ENCODE peak calls at places on chromosomes 11 and 22, in eight cellular contexts. H is CD8-positive, alpha-beta T cell; Y is prostate gland; L is coronary artery; U is AG04449; A is heart left ventricle; R is BJ; M is heart right ventricle. D is an unnamed sample.

GRCh38 chr11:17171342-17171741 is 36.4 kb downstream of the PIK3C2A start:
- DNase-seq in H (no peak), A (no peak), M (no peak), R (peak), L (no peak), Y (no peak), U (peak), D (no peak)

GRCh38 chr11:76266269-76266668 is 60.0 kb upstream of the WNT11 start:
- DNase-seq in Y (no peak), H (no peak), A (no peak), L (no peak), M (no peak), U (peak), R (peak), D (peak)

GRCh38 chr11:82718307-82718706 is 15.4 kb downstream of the FAM181B start:
- DNase-seq in U (peak), M (no peak), Y (no peak), R (peak), A (no peak), L (no peak), H (no peak), D (no peak)

GRCh38 chr11:14345668-14346067 is 13.3 kb downstream of the RRAS2 start:
- DNase-seq in R (no peak), U (no peak), Y (no peak), A (no peak), H (no peak), L (no peak), M (no peak), D (no peak)

GRCh38 chr11:115348404-115348803 is 155.8 kb downstream of the CADM1 start:
- DNase-seq in A (no peak), Y (no peak), U (no peak), H (no peak), L (no peak), R (no peak), M (no peak), D (no peak)

GRCh38 chr11:12640926-12641849 is 33.0 kb upstream of the TEAD1 start:
- DNase-seq in R (no peak), Y (no peak), M (no peak), H (no peak), A (no peak), L (no peak), U (no peak), D (no peak)

GRCh38 chr11:72807021-72807693 is 7.1 kb upstream of the ATG16L2 start:
- DNase-seq in A (no peak), H (no peak), R (no peak), Y (no peak), U (no peak), L (no peak), M (no peak), D (no peak)

GRCh38 chr11:36996795-36997194 is 398.8 kb upstream of the RAG2 start:
- DNase-seq in Y (no peak), H (no peak), A (no peak), M (no peak), L (no peak), R (no peak), U (no peak), D (no peak)

GRCh38 chr11:119983240-119983732 is 154.6 kb downstream of the TRIM29 start:
- DNase-seq in Y (no peak), A (no peak), R (no peak), U (no peak), M (no peak), H (no peak), L (no peak), D (no peak)

GRCh38 chr22:49102367-49102766 is 725.3 kb downstream of the BRD1 start:
- DNase-seq in R (no peak), H (no peak), Y (no peak), M (no peak), L (no peak), U (no peak), A (no peak), D (peak)

GRCh38 chr11:36509265-36509664 is 807 bp downstream of the TRAF6 start:
- DNase-seq in A (no peak), H (no peak), L (no peak), Y (no peak), M (no peak), R (no peak), U (no peak), D (no peak)

GRCh38 chr11:73883856-73884255 is 7.1 kb downstream of the PAAF1 start:
- DNase-seq in H (no peak), R (no peak), L (no peak), A (no peak), Y (no peak), M (no peak), U (no peak), D (no peak)

GRCh38 chr11:96361778-96362177 is 18.8 kb upstream of the MAML2 start:
- DNase-seq in A (no peak), H (no peak), M (no peak), U (no peak), L (no peak), R (no peak), Y (no peak), D (no peak)

GRCh38 chr22:27952779-27953178 is 33.7 kb upstream of the PITPNB start:
- DNase-seq in M (no peak), L (no peak), Y (no peak), A (no peak), U (no peak), H (no peak), R (no peak), D (no peak)

GRCh38 chr22:39026509-39027150 is 5.7 kb downstream of the APOBEC3D start:
- DNase-seq in U (no peak), M (no peak), H (no peak), Y (no peak), A (no peak), R (no peak), L (no peak), D (no peak)

GRCh38 chr22:25759825-25760231 is 17.8 kb downstream of the MYO18B start:
- DNase-seq in R (peak), M (no peak), Y (no peak), L (no peak), A (no peak), U (peak), H (no peak), D (no peak)

GRCh38 chr11:118144301-118144701 is 8.3 kb downstream of the SCN4B start:
- DNase-seq in U (no peak), L (no peak), A (peak), R (no peak), H (no peak), Y (no peak), M (no peak), D (no peak)
- H3K4me3 ChIP-seq in U (no peak), L (no peak), A (no peak), R (no peak), H (no peak), Y (no peak), M (peak), D (no peak)

GRCh38 chr11:405976-406795 is 8.6 kb downstream of the SIGIRR start:
- DNase-seq in H (peak), M (no peak), L (no peak), A (peak), Y (no peak), U (no peak), R (no peak), D (peak)
- H3K4me3 ChIP-seq in H (no peak), M (peak), L (peak), A (peak), Y (peak), U (peak), R (peak), D (peak)

GRCh38 chr11:130613396-130613795 is 165.0 kb downstream of the ADAMTS15 start:
- DNase-seq in U (no peak), A (no peak), Y (no peak), R (no peak), H (no peak), L (peak), M (no peak), D (no peak)
- H3K4me3 ChIP-seq in U (no peak), A (no peak), Y (no peak), R (no peak), H (no peak), L (no peak), M (no peak), D (no peak)

DNA sequence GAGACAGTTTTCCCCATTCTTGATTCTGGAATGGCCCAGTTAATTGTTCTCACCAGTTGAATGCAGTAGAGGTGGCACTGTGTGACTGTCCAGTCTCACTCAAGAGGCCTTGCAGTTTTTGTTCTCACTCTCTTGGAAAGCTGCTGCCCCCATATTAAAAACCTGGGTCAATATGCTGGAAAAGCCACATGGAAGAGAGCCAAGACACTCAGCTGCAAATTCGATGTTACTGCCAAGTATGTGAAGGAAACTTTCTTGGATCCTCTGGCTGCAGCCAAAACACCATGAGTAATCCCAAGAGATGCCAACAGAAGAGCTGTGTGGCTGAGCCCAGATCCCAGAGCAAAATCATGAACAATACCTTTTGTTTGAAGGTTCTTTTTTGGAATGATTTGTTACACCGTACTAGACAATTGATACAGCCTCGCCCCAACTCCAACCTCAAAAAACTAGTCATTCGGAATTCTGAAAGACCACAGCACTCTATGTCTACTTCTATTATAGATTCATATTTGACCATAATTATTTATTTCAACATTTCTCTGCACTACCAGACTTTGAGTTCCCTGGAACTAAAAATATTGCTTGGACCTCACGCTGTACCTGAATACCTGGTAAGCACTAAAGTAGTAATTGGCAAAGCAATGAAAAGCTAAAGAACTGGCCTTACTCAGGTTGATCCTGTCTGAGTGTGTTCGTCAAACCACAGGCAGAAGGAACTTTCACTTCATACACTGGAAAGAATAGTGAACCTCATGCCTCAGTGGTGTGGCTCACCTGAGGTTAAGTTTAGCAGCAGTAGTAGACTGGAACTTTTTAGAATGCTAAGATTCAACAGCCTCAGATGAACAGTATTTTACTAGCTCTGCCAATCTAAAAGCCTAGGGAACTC is 378.8 kb downstream of the ETS1 start:
- DNase-seq in Y (peak), U (peak), L (no peak), H (no peak), A (peak), R (peak), M (no peak), D (peak)
- H3K4me3 ChIP-seq in Y (no peak), U (no peak), L (no peak), H (no peak), A (no peak), R (no peak), M (no peak), D (no peak)

GRCh38 chr11:109236696-109237095 is 185.3 kb upstream of the C11orf87 start:
- DNase-seq in U (no peak), Y (no peak), A (no peak), H (no peak), L (no peak), R (no peak), M (no peak), D (no peak)
- H3K4me3 ChIP-seq in U (no peak), Y (no peak), A (no peak), H (no peak), L (no peak), R (no peak), M (no peak), D (no peak)

GRCh38 chr11:10374386-10374785 is 69.5 kb downstream of the ADM start:
- DNase-seq in Y (no peak), H (no peak), L (no peak), A (no peak), M (no peak), U (no peak), R (no peak), D (no peak)
- H3K4me3 ChIP-seq in Y (no peak), H (no peak), L (no peak), A (no peak), M (no peak), U (no peak), R (no peak), D (no peak)

GRCh38 chr11:114340311-114341131 is 44.3 kb downstream of the NNMT start:
- DNase-seq in L (no peak), R (no peak), M (peak), U (no peak), Y (peak), H (peak), A (peak), D (peak)
- H3K4me3 ChIP-seq in L (peak), R (peak), M (peak), U (no peak), Y (no peak), H (peak), A (peak), D (peak)